ENCODE peak calls at places on chromosomes 13 and 19, in ten cellular contexts. Y is H9; T is AG04450; S is activated CD4-positive, alpha-beta T cell treated with anti-CD3 and anti-CD28 coated beads, Interleukin-2, amount 10 ng/mL, durations not matched to agents 7 days and 5 days; V is GM19239; P is hippocampal formation; G is left ventricle myocardium inferior; X is M059J; Q is amniotic stem cell; K is mesothelial cell of epicardium. I is an unnamed sample.

GRCh38 chr19:14561832-14562351 is 10.0 kb downstream of the NDUFB7 start:
- DNase-seq in Y (peak; percentile 48), T (no peak), S (no peak), V (no peak), P (peak; percentile 71), G (peak; percentile 57), X (peak; percentile 86), Q (no peak), K (no peak), I (no peak)

GRCh38 chr19:43634877-43635560 is 4.6 kb downstream of the CADM4 start:
- DNase-seq in Y (peak; percentile 64), T (no peak), S (no peak), V (no peak), P (peak; percentile 64), G (no peak), X (no peak), Q (no peak), K (no peak), I (no peak)

GRCh38 chr13:111165611-111166010 is 50.5 kb downstream of the ARHGEF7 start:
- DNase-seq in Y (no peak), T (no peak), S (no peak), V (no peak), P (no peak), G (no peak), X (no peak), Q (no peak), K (no peak), I (no peak)

GRCh38 chr19:21705393-21705792 is 62.0 kb downstream of the ZNF100 start:
- DNase-seq in Y (peak; percentile 47), T (no peak), S (no peak), V (no peak), P (no peak), G (no peak), X (no peak), Q (no peak), K (no peak), I (no peak)

GRCh38 chr19:42178791-42179500 is 38.5 kb downstream of the DEDD2 start:
- DNase-seq in Y (peak; percentile 71), T (no peak), S (no peak), V (no peak), P (no peak), G (no peak), X (no peak), Q (no peak), K (no peak), I (peak; percentile 30)

GRCh38 chr19:46610851-46611770 is 10.0 kb downstream of the CALM3 start:
- DNase-seq in Y (no peak), T (no peak), S (peak; percentile 65), V (no peak), P (no peak), G (peak; percentile 9), X (peak; percentile 80), Q (no peak), K (no peak), I (no peak)

GRCh38 chr13:98478134-98479129 is 98.5 kb downstream of the STK24 start:
- DNase-seq in Y (peak; percentile 52), T (no peak), S (no peak), V (peak; percentile 43), P (no peak), G (no peak), X (peak; percentile 83), Q (no peak), K (no peak), I (no peak)

GRCh38 chr13:25114220-25114619 is 18.3 kb downstream of the PABPC3 start:
- DNase-seq in Y (peak; percentile 87), T (peak; percentile 50), S (peak; percentile 70), V (peak; percentile 54), P (peak; percentile 81), G (peak; percentile 42), X (peak; percentile 66), Q (peak; percentile 48), K (peak; percentile 80), I (peak; percentile 70)

GRCh38 chr13:77696006-77696862 is 1.3 kb upstream of the SLAIN1 start:
- DNase-seq in Y (no peak), T (no peak), S (no peak), V (no peak), P (peak; percentile 34), G (no peak), X (no peak), Q (no peak), K (no peak), I (no peak)

GRCh38 chr13:71677114-71677513 is 189.9 kb downstream of the DACH1 start:
- DNase-seq in Y (no peak), T (no peak), S (no peak), V (no peak), P (no peak), G (no peak), X (no peak), Q (no peak), K (no peak), I (no peak)

GRCh38 chr13:89695343-89696257 is 1651.9 kb upstream of the MIR17HG start:
- DNase-seq in Y (peak; percentile 46), T (peak; percentile 6), S (no peak), V (no peak), P (peak; percentile 17), G (no peak), X (peak; percentile 2), Q (no peak), K (peak; percentile 73), I (peak; percentile 30)